ENCODE peak calls at places on chromosomes 11 and 22, in ten cellular contexts. One of them, this sample, is unnamed.
A peak's percentile ranks its signal among the peaks of the same experiment; 100 is the strongest.

GRCh38 chr22:19958083-19959042 is 16.7 kb upstream of the TXNRD2 start:
- DNase-seq in frontal cortex: no peak
- DNase-seq in substantia nigra: no peak
- DNase-seq in HEK293T: no peak
- DNase-seq in pancreas: no peak
- DNase-seq in B cell: peak; percentile 5
- DNase-seq in fibroblast of lung: peak; percentile 73
- DNase-seq in activated CD4-positive, alpha-beta T cell treated with anti-CD3 and anti-CD28 coated beads, Interleukin-2, amount 50 U/mL, for 4 hours: no peak
- DNase-seq in neural crest cell: no peak
- DNase-seq in NCI-H1694 treated with DMSO at 0.1 percent for 48 hours: no peak
- DNase-seq in this sample: no peak

GRCh38 chr22:36352775-36353507 is 34.8 kb downstream of the MYH9 start:
- DNase-seq in frontal cortex: no peak
- DNase-seq in substantia nigra: no peak
- DNase-seq in HEK293T: no peak
- DNase-seq in pancreas: peak; percentile 88
- DNase-seq in B cell: no peak
- DNase-seq in fibroblast of lung: peak; percentile 93
- DNase-seq in activated CD4-positive, alpha-beta T cell treated with anti-CD3 and anti-CD28 coated beads, Interleukin-2, amount 50 U/mL, for 4 hours: no peak
- DNase-seq in neural crest cell: no peak
- DNase-seq in NCI-H1694 treated with DMSO at 0.1 percent for 48 hours: no peak
- DNase-seq in this sample: no peak

GRCh38 chr11:123046473-123047264 is 15.3 kb downstream of the HSPA8 start:
- DNase-seq in frontal cortex: no peak
- DNase-seq in substantia nigra: no peak
- DNase-seq in HEK293T: no peak
- DNase-seq in pancreas: no peak
- DNase-seq in B cell: no peak
- DNase-seq in fibroblast of lung: no peak
- DNase-seq in activated CD4-positive, alpha-beta T cell treated with anti-CD3 and anti-CD28 coated beads, Interleukin-2, amount 50 U/mL, for 4 hours: no peak
- DNase-seq in neural crest cell: no peak
- DNase-seq in NCI-H1694 treated with DMSO at 0.1 percent for 48 hours: no peak
- DNase-seq in this sample: no peak

GRCh38 chr22:49328630-49329405 is 498.9 kb downstream of the BRD1 start:
- DNase-seq in frontal cortex: no peak
- DNase-seq in substantia nigra: no peak
- DNase-seq in HEK293T: no peak
- DNase-seq in pancreas: no peak
- DNase-seq in B cell: no peak
- DNase-seq in fibroblast of lung: no peak
- DNase-seq in activated CD4-positive, alpha-beta T cell treated with anti-CD3 and anti-CD28 coated beads, Interleukin-2, amount 50 U/mL, for 4 hours: no peak
- DNase-seq in neural crest cell: no peak
- DNase-seq in NCI-H1694 treated with DMSO at 0.1 percent for 48 hours: no peak
- DNase-seq in this sample: no peak

GRCh38 chr22:45469573-45470383 is 32.9 kb upstream of the FBLN1 start:
- DNase-seq in frontal cortex: no peak
- DNase-seq in substantia nigra: no peak
- DNase-seq in HEK293T: no peak
- DNase-seq in pancreas: no peak
- DNase-seq in B cell: no peak
- DNase-seq in fibroblast of lung: peak; percentile 72
- DNase-seq in activated CD4-positive, alpha-beta T cell treated with anti-CD3 and anti-CD28 coated beads, Interleukin-2, amount 50 U/mL, for 4 hours: no peak
- DNase-seq in neural crest cell: no peak
- DNase-seq in NCI-H1694 treated with DMSO at 0.1 percent for 48 hours: no peak
- DNase-seq in this sample: no peak

GRCh38 chr11:95925011-95925410 is 1.1 kb upstream of the MTMR2 start:
- DNase-seq in frontal cortex: no peak
- DNase-seq in substantia nigra: no peak
- DNase-seq in HEK293T: no peak
- DNase-seq in pancreas: no peak
- DNase-seq in B cell: no peak
- DNase-seq in fibroblast of lung: peak; percentile 28
- DNase-seq in activated CD4-positive, alpha-beta T cell treated with anti-CD3 and anti-CD28 coated beads, Interleukin-2, amount 50 U/mL, for 4 hours: no peak
- DNase-seq in neural crest cell: no peak
- DNase-seq in NCI-H1694 treated with DMSO at 0.1 percent for 48 hours: no peak
- DNase-seq in this sample: no peak

GRCh38 chr22:19784396-19785175 is 24.0 kb downstream of the TBX1 start:
- DNase-seq in frontal cortex: no peak
- DNase-seq in substantia nigra: no peak
- DNase-seq in HEK293T: no peak
- DNase-seq in pancreas: no peak
- DNase-seq in B cell: no peak
- DNase-seq in fibroblast of lung: no peak
- DNase-seq in activated CD4-positive, alpha-beta T cell treated with anti-CD3 and anti-CD28 coated beads, Interleukin-2, amount 50 U/mL, for 4 hours: no peak
- DNase-seq in neural crest cell: no peak
- DNase-seq in NCI-H1694 treated with DMSO at 0.1 percent for 48 hours: no peak
- DNase-seq in this sample: no peak

GRCh38 chr11:20031155-20032001 is 128.9 kb downstream of the DBX1 start:
- DNase-seq in frontal cortex: no peak
- DNase-seq in substantia nigra: no peak
- DNase-seq in HEK293T: no peak
- DNase-seq in pancreas: no peak
- DNase-seq in B cell: no peak
- DNase-seq in fibroblast of lung: peak; percentile 92
- DNase-seq in activated CD4-positive, alpha-beta T cell treated with anti-CD3 and anti-CD28 coated beads, Interleukin-2, amount 50 U/mL, for 4 hours: no peak
- DNase-seq in neural crest cell: no peak
- DNase-seq in NCI-H1694 treated with DMSO at 0.1 percent for 48 hours: no peak
- DNase-seq in this sample: no peak

GRCh38 chr11:15936011-15936410 is 420.3 kb downstream of the SOX6 start:
- DNase-seq in frontal cortex: no peak
- DNase-seq in substantia nigra: no peak
- DNase-seq in HEK293T: no peak
- DNase-seq in pancreas: no peak
- DNase-seq in B cell: no peak
- DNase-seq in fibroblast of lung: no peak
- DNase-seq in activated CD4-positive, alpha-beta T cell treated with anti-CD3 and anti-CD28 coated beads, Interleukin-2, amount 50 U/mL, for 4 hours: no peak
- DNase-seq in neural crest cell: no peak
- DNase-seq in NCI-H1694 treated with DMSO at 0.1 percent for 48 hours: no peak
- DNase-seq in this sample: no peak

GRCh38 chr11:83971063-83971462 is 684.9 kb upstream of the CCDC90B start:
- DNase-seq in frontal cortex: no peak
- DNase-seq in substantia nigra: no peak
- DNase-seq in HEK293T: no peak
- DNase-seq in pancreas: no peak
- DNase-seq in B cell: no peak
- DNase-seq in fibroblast of lung: peak; percentile 14
- DNase-seq in activated CD4-positive, alpha-beta T cell treated with anti-CD3 and anti-CD28 coated beads, Interleukin-2, amount 50 U/mL, for 4 hours: no peak
- DNase-seq in neural crest cell: no peak
- DNase-seq in NCI-H1694 treated with DMSO at 0.1 percent for 48 hours: no peak
- DNase-seq in this sample: no peak

GRCh38 chr22:31347251-31348008 is 1.3 kb upstream of the PATZ1 start:
- DNase-seq in frontal cortex: peak; percentile 56
- DNase-seq in substantia nigra: peak; percentile 58
- DNase-seq in HEK293T: peak; percentile 73
- DNase-seq in pancreas: peak; percentile 69
- DNase-seq in B cell: peak; percentile 73
- DNase-seq in fibroblast of lung: peak; percentile 73
- DNase-seq in activated CD4-positive, alpha-beta T cell treated with anti-CD3 and anti-CD28 coated beads, Interleukin-2, amount 50 U/mL, for 4 hours: peak; percentile 44
- DNase-seq in neural crest cell: peak; percentile 55
- DNase-seq in NCI-H1694 treated with DMSO at 0.1 percent for 48 hours: peak; percentile 55
- DNase-seq in this sample: peak; percentile 65

GRCh38 chr11:72683782-72684200 is 9.6 kb upstream of the PDE2A start:
- DNase-seq in frontal cortex: peak; percentile 81
- DNase-seq in substantia nigra: peak; percentile 29
- DNase-seq in HEK293T: peak; percentile 82
- DNase-seq in pancreas: peak; percentile 67
- DNase-seq in B cell: peak; percentile 86
- DNase-seq in fibroblast of lung: peak; percentile 33
- DNase-seq in activated CD4-positive, alpha-beta T cell treated with anti-CD3 and anti-CD28 coated beads, Interleukin-2, amount 50 U/mL, for 4 hours: peak; percentile 63
- DNase-seq in neural crest cell: peak; percentile 94
- DNase-seq in NCI-H1694 treated with DMSO at 0.1 percent for 48 hours: peak; percentile 27
- DNase-seq in this sample: peak; percentile 85

GRCh38 chr11:119755351-119756071 is 26.5 kb upstream of the NECTIN1 start:
- DNase-seq in frontal cortex: no peak
- DNase-seq in substantia nigra: no peak
- DNase-seq in HEK293T: no peak
- DNase-seq in pancreas: no peak
- DNase-seq in B cell: no peak
- DNase-seq in fibroblast of lung: no peak
- DNase-seq in activated CD4-positive, alpha-beta T cell treated with anti-CD3 and anti-CD28 coated beads, Interleukin-2, amount 50 U/mL, for 4 hours: no peak
- DNase-seq in neural crest cell: no peak
- DNase-seq in NCI-H1694 treated with DMSO at 0.1 percent for 48 hours: no peak
- DNase-seq in this sample: no peak

GRCh38 chr11:12103411-12104225 is 6.8 kb upstream of the MICAL2 start:
- DNase-seq in frontal cortex: no peak
- DNase-seq in substantia nigra: no peak
- DNase-seq in HEK293T: no peak
- DNase-seq in pancreas: peak; percentile 32
- DNase-seq in B cell: no peak
- DNase-seq in fibroblast of lung: no peak
- DNase-seq in activated CD4-positive, alpha-beta T cell treated with anti-CD3 and anti-CD28 coated beads, Interleukin-2, amount 50 U/mL, for 4 hours: no peak
- DNase-seq in neural crest cell: no peak
- DNase-seq in NCI-H1694 treated with DMSO at 0.1 percent for 48 hours: no peak
- DNase-seq in this sample: no peak

GRCh38 chr11:693887-694562 is 997 bp downstream of the DEAF1 start:
- DNase-seq in frontal cortex: no peak
- DNase-seq in substantia nigra: no peak
- DNase-seq in HEK293T: no peak
- DNase-seq in pancreas: peak; percentile 69
- DNase-seq in B cell: no peak
- DNase-seq in fibroblast of lung: no peak
- DNase-seq in activated CD4-positive, alpha-beta T cell treated with anti-CD3 and anti-CD28 coated beads, Interleukin-2, amount 50 U/mL, for 4 hours: no peak
- DNase-seq in neural crest cell: no peak
- DNase-seq in NCI-H1694 treated with DMSO at 0.1 percent for 48 hours: no peak
- DNase-seq in this sample: no peak

GRCh38 chr22:28930357-28931007 is 47.1 kb downstream of the ZNRF3 start:
- DNase-seq in frontal cortex: no peak
- DNase-seq in substantia nigra: no peak
- DNase-seq in HEK293T: no peak
- DNase-seq in pancreas: no peak
- DNase-seq in B cell: no peak
- DNase-seq in fibroblast of lung: no peak
- DNase-seq in activated CD4-positive, alpha-beta T cell treated with anti-CD3 and anti-CD28 coated beads, Interleukin-2, amount 50 U/mL, for 4 hours: no peak
- DNase-seq in neural crest cell: no peak
- DNase-seq in NCI-H1694 treated with DMSO at 0.1 percent for 48 hours: no peak
- DNase-seq in this sample: no peak